ENCODE peak calls at places on chromosomes 12 and 14, in seven cellular contexts. D is cardiac fibroblast, Q is neuronal stem cell, V is HCT116, A is MV-4-11, C is mesenchymal stem cell, Z is fibroblast of gingiva. F is an unnamed sample.

GRCh38 chr12:66129934-66130266 is 650 bp downstream of the LLPH start:
- DNase-seq in V (no peak), D (no peak), Z (peak), Q (no peak), A (no peak), C (peak), F (no peak)

GRCh38 chr14:26394114-26394855 is 203.5 kb downstream of the NOVA1 start:
- DNase-seq in Q (peak), D (peak), C (peak), V (no peak), A (no peak), Z (peak), F (peak)

GRCh38 chr14:31205681-31206535 is 1.7 kb downstream of the HECTD1 start:
- DNase-seq in A (no peak), Q (no peak), Z (peak), D (peak), C (peak), V (no peak), F (peak)

GRCh38 chr12:53011889-53012288 is 5.6 kb downstream of the EIF4B start:
- DNase-seq in A (no peak), C (no peak), Q (no peak), D (no peak), Z (no peak), V (no peak), F (no peak)

GRCh38 chr14:92676031-92676430 is 72.4 kb downstream of the LGMN start:
- DNase-seq in Q (no peak), C (no peak), D (no peak), V (no peak), Z (no peak), A (peak), F (no peak)

GRCh38 chr14:104774453-104775072 is 21.0 kb downstream of the AKT1 start:
- DNase-seq in C (no peak), V (no peak), Z (no peak), A (no peak), D (no peak), Q (no peak), F (no peak)

GRCh38 chr14:24058260-24058950 is 6.6 kb downstream of the CARMIL3 start:
- DNase-seq in Q (peak), Z (peak), V (no peak), A (peak), D (peak), C (peak), F (peak)

GRCh38 chr12:120367252-120367923 is 1.6 kb downstream of the MSI1 start:
- DNase-seq in Z (no peak), A (no peak), Q (peak), C (no peak), V (no peak), D (no peak), F (no peak)

GRCh38 chr14:49768301-49769121 is 558 bp downstream of the KLHDC2 start:
- DNase-seq in V (peak), D (peak), Z (peak), C (peak), A (peak), Q (peak), F (peak)

GRCh38 chr12:119176267-119177055 is 2.3 kb upstream of the HSPB8 start:
- DNase-seq in Z (peak), A (no peak), Q (no peak), D (peak), V (peak), C (peak), F (peak)

GRCh38 chr12:8917031-8917430 is 2.7 kb downstream of the PHC1 start:
- DNase-seq in D (no peak), C (no peak), Z (no peak), Q (no peak), A (no peak), V (no peak), F (no peak)

GRCh38 chr14:65880507-65880906 is 468.0 kb downstream of the FUT8 start:
- DNase-seq in V (no peak), Z (peak), A (no peak), Q (no peak), C (no peak), D (peak), F (no peak)

GRCh38 chr12:62834406-62834805 is 100.5 kb downstream of the PPM1H start:
- DNase-seq in D (no peak), A (no peak), V (no peak), Z (no peak), Q (no peak), C (no peak), F (no peak)

GRCh38 chr12:85138833-85139232 is 102.7 kb downstream of the LRRIQ1 start:
- DNase-seq in V (no peak), Q (no peak), A (no peak), Z (no peak), C (no peak), D (no peak), F (peak)

GRCh38 chr14:21109377-21110260 is 8.8 kb downstream of the TMEM253 start:
- DNase-seq in A (no peak), D (no peak), Q (no peak), V (no peak), C (no peak), Z (no peak), F (no peak)

GRCh38 chr14:58882577-58883018 is 244.8 kb downstream of the DACT1 start:
- DNase-seq in A (no peak), C (peak), Q (no peak), Z (peak), V (no peak), D (peak), F (peak)

GRCh38 chr12:109201496-109201885 is 85.1 kb downstream of the ACACB start:
- DNase-seq in Z (no peak), D (no peak), C (no peak), Q (no peak), V (no peak), A (no peak), F (no peak)

GRCh38 chr12:111462134-111462821 is 56.6 kb downstream of the SH2B3 start:
- DNase-seq in Q (no peak), C (no peak), V (no peak), D (peak), Z (peak), A (peak), F (peak)

GRCh38 chr12:110310754-110311153 is 29.7 kb downstream of the ATP2A2 start:
- DNase-seq in Q (no peak), A (no peak), C (peak), Z (no peak), V (no peak), D (no peak), F (no peak)

GRCh38 chr14:93239869-93240677 is 33.0 kb downstream of the UBR7 start:
- DNase-seq in C (peak), V (peak), Q (no peak), A (no peak), Z (peak), D (peak), F (peak)

GRCh38 chr14:99938376-99938775 is 126.8 kb upstream of the EVL start:
- DNase-seq in Q (no peak), Z (no peak), D (no peak), A (no peak), V (no peak), C (no peak), F (no peak)

F was measured in fibroblast of lung.